ENCODE peak calls at places on chromosome 3, in four cellular contexts. F is GM12878, O is H1, N is HCT116. K is an unnamed sample.

GRCh38 chr3:30644615-30645014 is 38.2 kb downstream of the TGFBR2 start:
- DNase-seq in F (no peak), O (no peak), N (no peak), K (no peak)

GRCh38 chr3:20039765-20040475 is at the start of gene KAT2B:
- DNase-seq in O (peak), N (no peak), F (no peak), K (peak)

GRCh38 chr3:30300844-30301243 is 305.6 kb upstream of the TGFBR2 start:
- DNase-seq in O (no peak), F (no peak), N (no peak), K (no peak)

GRCh38 chr3:43286115-43286885 is at the start of gene SNRK:
- DNase-seq in F (no peak), O (peak), N (peak), K (peak)

GRCh38 chr3:179069762-179070390 is 1.7 kb downstream of the ZMAT3 start:
- DNase-seq in F (no peak), N (no peak), O (no peak), K (no peak)

GRCh38 chr3:45693941-45694521 is 4.8 kb downstream of the SACM1L start:
- DNase-seq in O (no peak), N (no peak), F (no peak), K (no peak)

GRCh38 chr3:52277972-52278509 is 408 bp downstream of the WDR82 start:
- DNase-seq in N (no peak), F (no peak), O (peak), K (no peak)

GRCh38 chr3:53134631-53135232 is 4.5 kb upstream of the RFT1 start:
- DNase-seq in N (peak), F (no peak), O (peak), K (peak)

GRCh38 chr3:193214445-193214844 is 26.6 kb upstream of the PLAAT1 start:
- DNase-seq in O (no peak), F (no peak), N (no peak), K (no peak)

GRCh38 chr3:12286927-12287726 is 1.7 kb upstream of the PPARG start:
- DNase-seq in F (no peak), N (no peak), O (peak), K (no peak)

GRCh38 chr3:50050361-50050760 is 38.4 kb upstream of the RBM5 start:
- DNase-seq in F (no peak), N (no peak), O (no peak), K (no peak)

GRCh38 chr3:125585595-125586223 is 9.6 kb downstream of the OSBPL11 start:
- DNase-seq in O (peak), F (no peak), N (peak), K (peak)

GRCh38 chr3:171994646-171995441 is 44.5 kb upstream of the FNDC3B start:
- DNase-seq in N (no peak), F (no peak), O (no peak), K (peak)

GRCh38 chr3:108661699-108662098 is 72.2 kb downstream of the DZIP3 start:
- DNase-seq in F (no peak), N (no peak), O (no peak), K (no peak)

GRCh38 chr3:179528786-179529185 is 33.9 kb upstream of the ACTL6A start:
- DNase-seq in O (no peak), N (no peak), F (no peak), K (no peak)

GRCh38 chr3:160413613-160414248 is 14.3 kb downstream of the SMC4 start:
- DNase-seq in F (peak), O (peak), N (peak), K (peak)

GRCh38 chr3:171797265-171797679 is 13.0 kb downstream of the PLD1 start:
- DNase-seq in O (no peak), F (peak), N (no peak), K (no peak)

GRCh38 chr3:97823503-97824004 is 1.7 kb downstream of the CRYBG3 start:
- DNase-seq in O (no peak), N (no peak), F (no peak), K (no peak)

GRCh38 chr3:100108464-100109079 is 5.7 kb downstream of the FILIP1L start:
- DNase-seq in O (no peak), F (no peak), N (no peak), K (no peak)

GRCh38 chr3:168165390-168166269 is 69.9 kb upstream of the GOLIM4 start:
- DNase-seq in F (peak), N (peak), O (no peak), K (peak)

GRCh38 chr3:160049570-160049969 is 60.9 kb downstream of the IL12A start:
- DNase-seq in N (no peak), F (no peak), O (no peak), K (no peak)

GRCh38 chr3:13565581-13566461 is 16.9 kb downstream of the FBLN2 start:
- DNase-seq in O (no peak), F (no peak), N (no peak), K (no peak)

DNA sequence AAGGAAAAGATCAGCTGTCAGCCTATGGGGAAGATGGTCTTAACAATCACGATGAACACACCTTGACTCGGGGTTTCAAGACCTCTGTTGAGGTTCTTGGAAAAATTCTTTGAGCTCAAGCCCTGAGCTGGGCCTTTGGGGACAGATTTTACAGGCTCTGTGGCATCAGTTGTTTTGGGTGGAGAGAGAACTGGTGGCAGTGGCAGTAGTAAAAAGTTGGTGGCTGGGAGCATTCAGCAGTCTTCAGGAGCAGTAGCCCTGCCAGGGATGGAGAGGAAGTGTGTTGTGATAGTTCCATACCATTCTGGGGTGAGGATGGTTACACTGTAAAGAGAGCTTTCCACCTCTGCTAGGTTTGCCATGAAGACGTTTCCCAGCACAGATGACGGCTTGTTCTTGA is 4.9 kb upstream of the KY start:
- DNase-seq in O (peak), F (no peak), N (no peak), K (no peak)
- TF ChIP-seq JUND in O (no peak), F (no peak), N (no peak), K (no peak)

DNA sequence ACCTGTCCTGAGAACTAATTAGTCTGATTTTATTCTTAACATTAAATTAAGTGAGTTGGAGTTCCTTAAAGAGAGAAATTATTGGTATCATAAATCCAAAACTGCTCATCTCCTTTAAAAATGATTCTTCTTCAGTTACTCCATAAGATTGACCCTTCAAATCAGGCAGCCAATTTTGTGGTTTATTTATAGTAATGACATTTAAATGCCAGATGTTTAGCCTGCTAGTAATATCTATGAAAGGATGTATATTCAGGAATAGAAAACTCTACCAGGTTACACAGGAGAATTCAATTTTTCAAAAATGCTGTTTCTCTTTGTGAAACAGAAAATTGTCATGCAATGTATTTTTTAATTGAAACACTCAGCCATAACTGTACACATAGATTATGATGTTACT is 457.8 kb upstream of the ROBO2 start:
- DNase-seq in F (no peak), O (no peak), N (no peak), K (no peak)
- TF ChIP-seq JUND in F (no peak), O (no peak), N (no peak), K (no peak)

GRCh38 chr3:194730369-194730768 is 44.7 kb downstream of the FAM43A start:
- DNase-seq in O (no peak), N (no peak), F (no peak), K (peak)
- TF ChIP-seq JUND in O (no peak), N (no peak), F (no peak), K (no peak)

GRCh38 chr3:141093971-141094401 is 42.8 kb downstream of the SPSB4 start:
- DNase-seq in N (no peak), O (no peak), F (no peak), K (no peak)

GRCh38 chr3:141094851-141095545 is 43.9 kb downstream of the SPSB4 start:
- DNase-seq in O (no peak), N (no peak), F (no peak), K (no peak)

GRCh38 chr3:141096164-141096563 is 45.0 kb downstream of the SPSB4 start:
- DNase-seq in N (no peak), F (no peak), O (no peak), K (no peak)

GRCh38 chr3:141096981-141097380 is 45.8 kb downstream of the SPSB4 start:
- DNase-seq in F (no peak), N (no peak), O (no peak), K (no peak)

DNA sequence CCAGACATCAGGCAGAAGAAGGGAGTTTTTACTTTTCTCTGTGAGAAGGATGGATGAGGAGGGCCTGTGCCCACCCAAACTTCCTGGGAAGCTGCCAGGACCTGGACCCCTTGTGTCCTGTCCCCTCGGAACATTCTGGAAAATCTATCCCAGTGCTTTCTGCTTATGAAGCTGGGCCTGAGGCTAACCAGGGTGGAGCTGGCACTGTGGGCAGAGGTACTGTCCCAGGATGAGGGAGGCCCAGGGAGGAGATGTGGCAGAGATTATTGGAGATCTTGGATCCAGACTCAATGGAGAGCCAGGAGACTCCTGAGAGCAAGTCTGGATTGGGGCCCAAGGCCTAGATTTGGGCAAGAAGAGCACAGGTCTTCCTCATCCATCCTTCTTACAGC is 44.4 kb downstream of the SPSB4 start:
- DNase-seq in F (no peak), O (no peak), N (no peak), K (no peak)
- TF ChIP-seq JUND in F (no peak), O (no peak), N (no peak), K (no peak)

DNA sequence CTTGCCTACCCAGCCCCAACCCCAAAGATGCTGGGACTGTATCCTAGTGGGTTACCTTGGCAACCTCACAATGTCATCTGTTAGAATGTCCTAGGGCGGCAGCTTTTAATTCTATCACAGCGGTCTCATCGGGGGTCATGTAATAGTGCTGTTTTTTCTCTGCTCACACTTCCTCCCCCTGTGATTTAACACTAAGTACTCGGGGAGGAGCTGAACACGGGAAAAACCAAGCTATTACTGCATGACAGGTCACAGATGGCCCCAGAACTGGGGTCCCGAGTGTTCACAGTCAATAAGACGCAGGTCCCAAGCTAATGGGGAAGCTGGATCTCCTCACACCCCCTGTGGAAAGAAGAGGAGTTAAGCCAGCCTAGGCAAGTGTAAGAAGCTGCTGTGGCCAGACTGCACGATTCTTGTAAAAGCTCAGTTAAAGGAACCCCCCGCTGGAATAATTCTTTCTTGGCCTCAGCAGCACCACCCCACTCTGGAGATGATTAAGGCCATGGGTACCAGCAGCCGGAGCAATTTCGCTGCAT is 2.5 kb upstream of the RFTN1 start:
- DNase-seq in O (no peak), F (no peak), N (no peak), K (no peak)
- TF ChIP-seq JUND in O (no peak), F (no peak), N (no peak), K (no peak)

GRCh38 chr3:140899363-140899762 is 42.3 kb upstream of the SLC25A36 start:
- DNase-seq in F (no peak), N (no peak), O (no peak), K (no peak)
- TF ChIP-seq JUND in F (no peak), N (no peak), O (no peak), K (no peak)

K was measured in T47D.